ENCODE peak calls at places on chromosomes 7 and 10, in eight cellular contexts. K, N, R, M, V, J, Y and Z are unnamed samples. For H3K4me1, the result is how much of the 10 kb centered on the place peaks cover.

GRCh38 chr10:101066146-101066889 is 4.5 kb downstream of the KAZALD1 start:
- DNase-seq in Y (peak), M (peak), J (peak), N (peak), K (peak), V (peak), R (peak), Z (peak)

GRCh38 chr10:43353495-43354324 is 17.7 kb upstream of the FXYD4 start:
- DNase-seq in N (no peak), R (no peak), K (no peak), Y (no peak), V (no peak), J (no peak), M (no peak), Z (no peak)

GRCh38 chr7:45294559-45294958 is 137.0 kb downstream of the RAMP3 start:
- DNase-seq in K (no peak), J (no peak), R (no peak), M (no peak), V (no peak), Y (no peak), N (no peak), Z (no peak)

GRCh38 chr7:1638113-1638726 is 31.9 kb upstream of the ELFN1 start:
- DNase-seq in R (no peak), N (peak), V (no peak), Y (no peak), M (no peak), J (no peak), K (no peak), Z (no peak)

GRCh38 chr7:158027646-158028045 is 560.0 kb downstream of the PTPRN2 start:
- DNase-seq in K (no peak), R (no peak), V (no peak), Y (no peak), J (no peak), M (no peak), N (no peak), Z (no peak)

GRCh38 chr7:69932034-69932628 is 333.9 kb downstream of the AUTS2 start:
- DNase-seq in M (peak), V (no peak), N (peak), Y (no peak), K (peak), R (peak), J (no peak), Z (peak)

GRCh38 chr7:146115665-146116451 is 743 bp upstream of the CNTNAP2 start:
- DNase-seq in Y (peak), M (peak), R (no peak), V (peak), K (peak), J (no peak), N (peak), Z (peak)

GRCh38 chr10:124534231-124534798 is 72.7 kb downstream of the LHPP start:
- DNase-seq in Y (no peak), R (no peak), V (no peak), N (peak), K (no peak), M (no peak), J (no peak), Z (no peak)

GRCh38 chr7:102429141-102429904 is 4.1 kb upstream of the ORAI2 start:
- DNase-seq in K (no peak), V (no peak), R (no peak), J (no peak), M (no peak), Y (no peak), N (no peak), Z (no peak)

GRCh38 chr7:130387628-130388403 is 7.5 kb downstream of the CPA1 start:
- DNase-seq in J (no peak), M (no peak), V (no peak), R (no peak), K (no peak), Y (no peak), N (no peak), Z (no peak)

GRCh38 chr10:71912431-71912830 is 51.8 kb upstream of the CHST3 start:
- DNase-seq in N (peak), K (no peak), M (no peak), Y (no peak), V (no peak), R (no peak), J (no peak), Z (no peak)

GRCh38 chr10:103781329-103782061 is 73.9 kb downstream of the SH3PXD2A start:
- DNase-seq in N (peak), M (peak), K (peak), V (peak), J (no peak), R (peak), Y (peak), Z (no peak)

GRCh38 chr7:88281729-88282128 is 25.0 kb downstream of the STEAP4 start:
- DNase-seq in M (no peak), J (no peak), K (no peak), N (peak), R (no peak), V (no peak), Y (no peak), Z (no peak)

GRCh38 chr7:106736508-106737201 is 75.7 kb upstream of the CCDC71L start:
- DNase-seq in Y (peak), K (peak), R (peak), J (peak), V (peak), M (peak), N (peak), Z (peak)

GRCh38 chr10:90977162-90977854 is 56.4 kb upstream of the ANKRD1 start:
- DNase-seq in R (no peak), K (no peak), V (no peak), N (no peak), J (no peak), M (no peak), Y (no peak), Z (no peak)

GRCh38 chr7:75534727-75535307 is 42.7 kb downstream of the SPDYE5 start:
- DNase-seq in M (no peak), K (no peak), N (no peak), V (no peak), Y (peak), R (no peak), J (no peak), Z (no peak)

GRCh38 chr7:150481955-150482354 is 31.5 kb downstream of the GIMAP8 start:
- DNase-seq in R (no peak), Y (no peak), J (no peak), V (no peak), K (no peak), M (no peak), N (no peak), Z (no peak)
- H3K4me1 ChIP-seq in R (under half), Y (under half), J (half or more), V (under half), K (under half), M (under half), N (under half), Z (under half)

DNA sequence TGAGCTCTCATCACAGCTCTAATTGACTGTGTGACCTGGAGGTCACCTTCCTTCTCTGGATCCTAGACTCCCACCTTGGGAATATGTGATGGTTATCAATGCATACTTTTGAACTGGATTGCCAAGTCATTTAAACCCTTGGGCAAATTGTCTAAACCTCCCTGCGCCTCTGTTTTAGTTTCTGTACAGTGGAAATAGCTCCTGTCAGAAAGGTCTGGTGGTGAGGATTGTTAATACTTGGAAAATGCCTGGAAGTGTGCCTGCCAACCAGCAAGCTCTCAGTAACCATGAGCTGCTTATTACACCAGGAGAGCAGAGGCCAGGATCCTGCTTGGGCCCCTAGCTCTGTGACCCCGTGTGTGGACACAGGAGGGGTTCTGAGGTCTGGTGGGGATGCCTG is 108.7 kb upstream of the PPIF start:
- DNase-seq in R (no peak), J (no peak), Y (no peak), V (peak), M (no peak), K (no peak), N (no peak), Z (no peak)
- H3K4me1 ChIP-seq in R (under half), J (under half), Y (under half), V (half or more), M (under half), K (under half), N (half or more), Z (half or more)

GRCh38 chr10:3195706-3196105 is 23.1 kb upstream of the PITRM1 start:
- DNase-seq in K (no peak), N (no peak), R (no peak), J (no peak), V (no peak), M (no peak), Y (no peak), Z (no peak)
- H3K4me1 ChIP-seq in K (under half), N (under half), R (under half), J (under half), V (under half), M (under half), Y (under half), Z (under half)

GRCh38 chr10:131963811-131964210 is 17.9 kb downstream of the BNIP3 start:
- DNase-seq in V (no peak), M (no peak), K (no peak), Y (no peak), R (no peak), N (no peak), J (no peak), Z (no peak)

GRCh38 chr10:131963350-131963749 is 18.4 kb downstream of the BNIP3 start:
- DNase-seq in M (no peak), J (no peak), N (no peak), V (no peak), R (no peak), Y (no peak), K (no peak), Z (no peak)

GRCh38 chr10:131961047-131961776 is 20.5 kb downstream of the BNIP3 start:
- DNase-seq in V (no peak), Y (no peak), R (no peak), N (no peak), J (no peak), M (no peak), K (no peak), Z (peak)

GRCh38 chr10:131960631-131961046 is 21.1 kb downstream of the BNIP3 start:
- DNase-seq in R (no peak), N (peak), J (no peak), Y (no peak), M (no peak), K (no peak), V (no peak), Z (no peak)

GRCh38 chr10:131961777-131962450 is 19.8 kb downstream of the BNIP3 start:
- DNase-seq in Y (no peak), N (no peak), R (no peak), J (no peak), M (no peak), K (no peak), V (no peak), Z (peak)
- H3K4me1 ChIP-seq in Y (under half), N (under half), R (under half), J (under half), M (under half), K (under half), V (under half), Z (under half)

GRCh38 chr10:88895252-88895651 is 15.2 kb downstream of the STAMBPL1 start:
- DNase-seq in R (no peak), N (no peak), M (no peak), K (peak), J (no peak), Y (no peak), V (no peak), Z (no peak)

GRCh38 chr10:88892223-88892967 is 12.3 kb downstream of the STAMBPL1 start:
- DNase-seq in Y (no peak), R (no peak), M (no peak), V (peak), K (no peak), N (peak), J (no peak), Z (no peak)

GRCh38 chr10:88890681-88891371 is 10.8 kb downstream of the STAMBPL1 start:
- DNase-seq in Y (no peak), N (no peak), J (no peak), K (no peak), R (no peak), M (no peak), V (no peak), Z (no peak)

GRCh38 chr10:88896336-88897018 is 16.4 kb downstream of the STAMBPL1 start:
- DNase-seq in Y (no peak), V (no peak), R (no peak), M (peak), K (peak), J (no peak), N (no peak), Z (no peak)

DNA sequence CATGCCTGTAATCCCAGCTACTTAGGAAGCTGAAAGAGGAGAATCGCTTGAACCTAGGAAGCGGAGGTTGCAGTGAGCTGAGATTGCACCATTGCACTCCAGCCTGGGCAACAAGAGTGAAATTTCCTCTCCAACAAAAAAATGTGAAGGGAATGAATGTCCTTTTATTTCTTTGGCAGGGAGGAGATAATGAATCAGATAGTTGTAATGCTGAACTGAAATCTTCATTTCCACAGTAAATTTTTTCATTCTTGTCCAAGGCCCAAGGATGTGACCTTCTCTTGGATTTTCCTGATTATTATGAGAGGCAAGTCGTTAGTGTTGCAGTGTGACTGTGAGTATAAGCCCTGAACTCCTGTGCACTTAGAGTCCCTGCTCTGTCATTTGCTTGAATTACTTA is 13.6 kb downstream of the STAMBPL1 start:
- DNase-seq in J (no peak), R (no peak), K (no peak), M (no peak), N (no peak), V (no peak), Y (no peak), Z (no peak)
- H3K4me1 ChIP-seq in J (under half), R (half or more), K (under half), M (under half), N (under half), V (under half), Y (under half), Z (half or more)

GRCh38 chr10:2839081-2839725 is 228.1 kb upstream of the PFKP start:
- DNase-seq in M (peak), V (peak), N (peak), Y (peak), J (no peak), R (peak), K (peak), Z (peak)
- H3K4me1 ChIP-seq in M (under half), V (under half), N (under half), Y (under half), J (under half), R (under half), K (under half), Z (under half)